ENCODE peak calls at places on chromosomes 16 and 17, in six cellular contexts. W is lung; D is ovary; P is AG09319; K is CD8-positive, alpha-beta T cell; O is heart left ventricle. M is an unnamed sample.
A peak's percentile ranks its signal among the peaks of the same experiment; 100 is the strongest.

GRCh38 chr17:79808763-79809529 is 12.1 kb upstream of the CBX8 start:
- DNase-seq in W (peak; percentile 50), D (no peak), P (no peak), K (no peak), O (no peak), M (peak; percentile 68)

GRCh38 chr17:30819941-30820705 is 4.4 kb downstream of the CRLF3 start:
- DNase-seq in W (no peak), D (no peak), P (no peak), K (no peak), O (no peak), M (no peak)

GRCh38 chr17:42111901-42112551 is 488 bp downstream of the DHX58 start:
- DNase-seq in W (no peak), D (peak; percentile 58), P (no peak), K (no peak), O (no peak), M (no peak)

GRCh38 chr17:81583589-81584337 is 31.6 kb upstream of the FAAP100 start:
- DNase-seq in W (no peak), D (no peak), P (no peak), K (no peak), O (no peak), M (no peak)

GRCh38 chr16:19223235-19223847 is 55.3 kb downstream of the SYT17 start:
- DNase-seq in W (no peak), D (no peak), P (no peak), K (no peak), O (no peak), M (no peak)

GRCh38 chr16:59634951-59635350 is 900.8 kb upstream of the GOT2 start:
- DNase-seq in W (no peak), D (no peak), P (no peak), K (no peak), O (no peak), M (no peak)

GRCh38 chr16:1530883-1531637 is 2.4 kb upstream of the TMEM204 start:
- DNase-seq in W (no peak), D (no peak), P (peak; percentile 81), K (no peak), O (peak; percentile 85), M (peak; percentile 19)

GRCh38 chr16:22370038-22370541 is 4.3 kb downstream of the CDR2 start:
- DNase-seq in W (no peak), D (no peak), P (peak; percentile 63), K (no peak), O (no peak), M (no peak)

GRCh38 chr16:23196577-23196976 is 14.0 kb downstream of the SCNN1G start:
- DNase-seq in W (no peak), D (no peak), P (no peak), K (no peak), O (no peak), M (no peak)

GRCh38 chr16:8646271-8646670 is 24.8 kb downstream of the METTL22 start:
- DNase-seq in W (no peak), D (no peak), P (no peak), K (no peak), O (no peak), M (no peak)

GRCh38 chr17:42438600-42439567 is 15.8 kb upstream of the CAVIN1 start:
- DNase-seq in W (no peak), D (no peak), P (no peak), K (no peak), O (no peak), M (no peak)

GRCh38 chr16:78437352-78437968 is 338.0 kb downstream of the WWOX start:
- DNase-seq in W (no peak), D (peak; percentile 28), P (no peak), K (peak; percentile 4), O (no peak), M (peak; percentile 42)

GRCh38 chr16:71364306-71364705 is 5.8 kb downstream of the CALB2 start:
- DNase-seq in W (no peak), D (no peak), P (no peak), K (no peak), O (no peak), M (no peak)

GRCh38 chr16:53087101-53087500 is 32.3 kb downstream of the CHD9 start:
- DNase-seq in W (peak; percentile 52), D (no peak), P (no peak), K (no peak), O (no peak), M (no peak)

GRCh38 chr16:88924834-88925539 is 52.0 kb downstream of the CBFA2T3 start:
- DNase-seq in W (no peak), D (no peak), P (peak; percentile 19), K (no peak), O (no peak), M (peak; percentile 79)

DNA sequence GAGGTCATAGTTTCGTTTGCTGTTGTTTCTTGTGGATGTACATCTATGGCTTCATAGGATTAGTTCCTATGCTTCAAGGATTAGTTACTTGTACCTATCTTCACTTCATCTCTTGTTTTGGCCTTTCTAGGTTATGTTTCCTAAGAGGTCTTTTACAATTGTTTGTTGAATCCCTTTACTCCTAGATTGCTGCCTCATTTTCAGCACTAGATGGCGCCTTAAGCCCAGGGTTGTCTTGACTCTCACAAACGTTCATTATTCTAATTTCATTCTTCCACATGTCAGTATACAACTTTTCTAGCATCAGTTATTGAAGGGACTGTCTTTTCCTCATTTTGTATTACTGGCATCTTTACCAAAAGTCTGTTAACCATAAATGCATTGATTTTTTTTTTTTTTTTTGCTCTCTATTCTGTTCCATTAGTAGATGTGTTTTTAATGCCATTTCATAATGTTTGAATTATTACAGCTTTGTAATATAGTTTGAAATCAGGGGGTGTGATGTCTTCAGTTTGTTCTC is 45.0 kb upstream of the NACA2 start:
- DNase-seq in W (no peak), D (no peak), P (no peak), K (peak; percentile 11), O (no peak), M (peak; percentile 27)
- TF ChIP-seq CTCF in W (peak; percentile 59), D (no peak), P (peak; percentile 82), K (peak; percentile 49), O (no peak), M (peak; percentile 53)

GRCh38 chr17:33033176-33033575 is 41.5 kb downstream of the SPACA3 start:
- DNase-seq in W (no peak), D (no peak), P (no peak), K (no peak), O (no peak), M (no peak)

GRCh38 chr17:33039874-33040273 is 48.2 kb downstream of the SPACA3 start:
- DNase-seq in W (no peak), D (no peak), P (peak; percentile 24), K (no peak), O (no peak), M (no peak)

GRCh38 chr17:33038740-33039139 is 47.1 kb downstream of the SPACA3 start:
- DNase-seq in W (no peak), D (peak; percentile 26), P (peak; percentile 7), K (no peak), O (peak; percentile 72), M (no peak)
- TF ChIP-seq CTCF in W (no peak), D (no peak), P (peak; percentile 66), K (no peak), O (peak; percentile 80), M (peak; percentile 29)

DNA sequence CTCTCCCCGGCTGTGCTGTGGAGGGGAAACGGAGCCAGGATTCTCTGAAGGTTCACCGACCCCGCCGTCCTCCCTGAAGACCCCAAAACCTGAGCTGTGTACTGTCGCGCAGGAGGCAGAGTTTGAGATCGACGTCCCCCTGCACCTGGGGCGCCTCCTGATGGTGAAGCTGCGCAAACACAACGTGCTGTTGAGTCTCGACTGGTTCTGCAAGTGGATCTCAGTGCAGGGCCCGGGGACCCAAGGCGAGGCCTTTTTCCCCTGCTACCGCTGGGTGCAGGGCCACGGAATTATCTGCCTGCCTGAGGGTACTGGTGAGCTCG is 62.6 kb upstream of the TEKT1 start:
- DNase-seq in W (no peak), D (no peak), P (no peak), K (no peak), O (peak; percentile 48), M (no peak)
- TF ChIP-seq CTCF in W (no peak), D (no peak), P (peak; percentile 36), K (peak; percentile 17), O (no peak), M (peak; percentile 26)

DNA sequence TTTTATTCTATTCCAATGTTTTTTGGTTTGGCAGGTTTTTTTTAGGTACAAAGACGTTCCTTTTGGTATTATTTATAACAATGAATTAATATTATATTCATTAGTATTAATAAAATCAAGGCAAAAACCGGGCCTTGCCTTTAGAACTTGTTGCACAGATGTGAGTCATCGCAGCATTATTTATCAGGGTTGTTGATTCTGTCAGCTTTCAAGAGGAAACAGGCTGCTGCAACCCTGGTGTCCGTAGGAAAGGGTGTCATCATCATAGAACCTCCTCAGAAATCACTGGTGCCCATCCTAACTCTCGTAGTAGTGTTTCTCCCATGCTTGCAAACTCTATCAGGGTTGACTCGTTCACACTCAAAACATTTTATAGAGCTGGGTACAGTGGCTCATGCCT is 10.2 kb upstream of the LRRC37B start:
- DNase-seq in W (no peak), D (no peak), P (no peak), K (no peak), O (no peak), M (no peak)
- TF ChIP-seq CTCF in W (no peak), D (no peak), P (no peak), K (no peak), O (no peak), M (no peak)

DNA sequence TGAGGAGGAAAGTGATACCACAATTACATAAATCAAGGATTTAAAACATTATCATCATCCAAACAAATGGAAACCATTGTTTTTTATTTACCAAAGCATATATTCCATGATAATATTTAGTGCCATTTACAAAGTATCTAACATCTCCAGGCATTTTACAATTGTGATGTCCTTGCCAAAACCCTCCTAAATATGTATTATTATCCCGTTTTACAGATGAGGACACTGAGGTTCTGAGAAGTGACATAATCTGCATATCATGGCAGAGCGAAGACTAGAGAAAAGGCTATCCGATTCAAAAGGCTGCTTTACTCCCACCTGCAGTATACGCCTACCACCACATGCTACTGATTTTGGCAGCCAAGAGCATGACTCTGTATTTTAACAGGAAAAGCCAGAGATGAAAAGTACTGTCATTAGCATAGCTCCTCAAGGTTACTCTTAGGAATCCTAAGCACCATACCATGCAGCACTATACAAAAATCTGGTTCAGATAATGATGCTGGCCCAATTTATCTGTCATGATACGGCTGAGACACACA is 301.4 kb downstream of the CA10 start:
- DNase-seq in W (no peak), D (no peak), P (no peak), K (no peak), O (no peak), M (no peak)
- TF ChIP-seq CTCF in W (no peak), D (no peak), P (no peak), K (no peak), O (no peak), M (no peak)